ENCODE peak calls at places on chromosomes 2 and 18, in eight cellular contexts. A is gastrocnemius medialis, S is neural progenitor cell, L is cardiac muscle cell, P is lower lobe of right lung, M is tibial artery, V is heart right ventricle, J is kidney. K is an unnamed sample. For H3K4me1 and H3K36me3, the result is how much of the 10 kb centered on the place peaks cover.

GRCh38 chr2:153408708-153409107 is 69.9 kb downstream of the RPRM start:
- DNase-seq in L (no peak), M (no peak), S (no peak), P (no peak), A (no peak), V (no peak), J (no peak), K (no peak)

GRCh38 chr2:169916623-169917022 is 89.4 kb downstream of the UBR3 start:
- DNase-seq in L (no peak), J (no peak), M (no peak), P (no peak), A (no peak), V (no peak), S (no peak), K (no peak)

GRCh38 chr2:119644186-119644585 is 34.8 kb upstream of the TMEM177 start:
- DNase-seq in L (no peak), V (no peak), A (no peak), P (no peak), S (no peak), M (no peak), J (no peak), K (peak)

GRCh38 chr2:33213244-33213643 is 263.2 kb upstream of the RASGRP3 start:
- DNase-seq in J (no peak), A (no peak), P (no peak), S (no peak), M (no peak), V (no peak), L (no peak), K (no peak)

GRCh38 chr2:130826419-130826818 is 10.3 kb upstream of the ARHGEF4 start:
- DNase-seq in J (peak), V (no peak), M (no peak), S (no peak), P (no peak), A (no peak), L (no peak), K (no peak)

GRCh38 chr2:114922076-114922475 is 479.6 kb downstream of the DPP10 start:
- DNase-seq in A (no peak), L (no peak), P (no peak), J (no peak), S (no peak), V (no peak), M (no peak), K (no peak)

GRCh38 chr18:46072959-46073358 is 899 bp upstream of the PSTPIP2 start:
- DNase-seq in P (no peak), M (no peak), V (no peak), A (no peak), S (no peak), J (no peak), L (no peak), K (no peak)

GRCh38 chr2:60337142-60337497 is 216.3 kb downstream of the BCL11A start:
- DNase-seq in A (no peak), J (no peak), P (no peak), L (peak), M (no peak), V (peak), S (peak), K (no peak)

GRCh38 chr2:74391209-74391579 is 11.1 kb upstream of the DCTN1 start:
- DNase-seq in V (no peak), A (no peak), J (no peak), M (no peak), P (no peak), S (no peak), L (no peak), K (no peak)

GRCh38 chr2:46293466-46293865 is 3.7 kb upstream of the EPAS1 start:
- DNase-seq in M (no peak), A (no peak), V (no peak), S (no peak), P (no peak), L (no peak), J (no peak), K (no peak)

GRCh38 chr2:71379086-71379485 is 47.5 kb downstream of the ZNF638 start:
- DNase-seq in A (no peak), L (no peak), P (no peak), J (no peak), M (no peak), S (no peak), V (no peak), K (no peak)

GRCh38 chr2:165192729-165193128 is 11.1 kb downstream of the SCN3A start:
- DNase-seq in L (no peak), J (no peak), S (no peak), M (no peak), A (no peak), P (no peak), V (no peak), K (no peak)

GRCh38 chr2:133644850-133645249 is 76.6 kb upstream of the NCKAP5 start:
- DNase-seq in M (no peak), A (no peak), L (no peak), V (no peak), J (no peak), S (no peak), P (no peak), K (no peak)

GRCh38 chr18:55224086-55224625 is 264.9 kb upstream of the CCDC68 start:
- DNase-seq in S (no peak), A (no peak), M (no peak), L (no peak), P (no peak), J (no peak), V (no peak), K (no peak)

GRCh38 chr18:55221577-55221976 is 262.3 kb upstream of the CCDC68 start:
- DNase-seq in L (no peak), P (no peak), V (no peak), M (no peak), S (no peak), J (no peak), A (no peak), K (no peak)

GRCh38 chr18:55220523-55220922 is 261.3 kb upstream of the CCDC68 start:
- DNase-seq in A (no peak), V (no peak), L (no peak), M (no peak), P (no peak), J (no peak), S (no peak), K (no peak)

GRCh38 chr18:55219059-55219458 is 259.8 kb upstream of the CCDC68 start:
- DNase-seq in P (no peak), S (no peak), V (no peak), M (no peak), A (no peak), L (no peak), J (no peak), K (no peak)

GRCh38 chr18:55219823-55220222 is 260.6 kb upstream of the CCDC68 start:
- DNase-seq in S (no peak), M (no peak), V (no peak), L (no peak), P (no peak), J (no peak), A (no peak), K (no peak)
- H3K4me1 ChIP-seq in S (under half), M (under half), V (under half), L (under half), P (under half), J (under half), A (under half), K (under half)

DNA sequence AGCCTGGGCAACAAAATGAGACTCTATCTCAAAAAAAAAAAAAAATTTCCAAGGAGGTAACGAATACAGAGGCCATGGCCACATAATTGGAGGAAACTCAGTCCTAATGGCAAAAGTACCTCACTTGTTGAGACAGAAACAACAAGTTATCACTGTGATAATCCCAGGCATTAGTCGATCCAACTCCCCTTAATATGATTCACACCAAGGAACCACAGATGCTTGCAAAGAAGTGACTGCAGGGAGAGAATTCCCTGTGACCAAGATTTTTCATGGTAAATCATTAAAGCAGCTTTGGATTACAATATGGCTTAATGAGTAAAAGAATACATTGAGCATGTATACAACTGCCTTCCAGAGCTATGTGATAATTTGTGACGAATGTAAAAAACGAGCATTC is 80.4 kb upstream of the RNU4ATAC start:
- DNase-seq in S (no peak), L (no peak), A (no peak), J (no peak), V (no peak), M (no peak), P (no peak), K (no peak)
- H3K36me3 ChIP-seq in S (under half), L (half or more), A (half or more), J (under half), V (half or more), M (half or more), P (half or more), K (under half)

DNA sequence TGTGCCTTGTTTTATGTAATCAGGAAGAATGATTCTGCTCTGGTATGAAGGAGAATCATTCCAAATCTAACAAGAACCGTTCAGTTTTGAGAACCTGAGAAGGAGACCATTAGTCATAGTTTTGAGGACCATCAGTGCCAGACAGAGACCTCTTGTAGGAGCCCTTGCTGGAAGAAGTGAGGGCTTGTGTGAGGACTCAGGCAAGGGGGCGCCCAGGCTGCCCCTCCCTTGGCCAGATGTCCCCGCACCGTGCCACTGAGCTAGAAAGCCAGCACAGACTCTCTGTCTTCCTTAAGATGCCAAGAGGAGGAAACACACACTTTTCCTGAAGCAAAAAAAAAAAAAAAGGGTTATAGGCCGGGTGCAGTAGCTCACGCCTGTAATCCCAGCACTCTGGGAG is 55.7 kb upstream of the SLC39A10 start:
- DNase-seq in S (no peak), L (no peak), J (no peak), V (no peak), M (no peak), A (no peak), P (no peak), K (no peak)
- H3K4me1 ChIP-seq in S (under half), L (under half), J (under half), V (under half), M (under half), A (under half), P (under half), K (under half)

GRCh38 chr2:3503046-3503445 is 16.3 kb downstream of the ADI1 start:
- DNase-seq in J (no peak), M (no peak), A (no peak), L (no peak), S (no peak), V (no peak), P (no peak), K (no peak)
- H3K36me3 ChIP-seq in J (under half), M (half or more), A (under half), L (under half), S (under half), V (half or more), P (half or more), K (under half)

K was measured in aorta.